ENCODE peak calls at places on chromosomes 16 and 17, in seven cellular contexts. One of them, this sample, is unnamed.

GRCh38 chr16:28497386-28497785 is 2.9 kb downstream of the APOBR start:
- DNase-seq in SJSA1: no peak
- DNase-seq in naive thymus-derived CD4-positive, alpha-beta T cell: no peak
- DNase-seq in transverse colon: no peak
- DNase-seq in Ammon's horn: no peak
- DNase-seq in heart left ventricle: no peak
- DNase-seq in NCI-H2081 treated with DMSO at 0.1 percent for 48 hours: no peak
- DNase-seq in this sample: no peak

GRCh38 chr17:1050996-1051925 is 54.3 kb downstream of the TIMM22 start:
- DNase-seq in SJSA1: no peak
- DNase-seq in naive thymus-derived CD4-positive, alpha-beta T cell: no peak
- DNase-seq in transverse colon: no peak
- DNase-seq in Ammon's horn: no peak
- DNase-seq in heart left ventricle: no peak
- DNase-seq in NCI-H2081 treated with DMSO at 0.1 percent for 48 hours: no peak
- DNase-seq in this sample: no peak

GRCh38 chr16:424623-425081 is 797 bp upstream of the RAB11FIP3 start:
- DNase-seq in SJSA1: no peak
- DNase-seq in naive thymus-derived CD4-positive, alpha-beta T cell: no peak
- DNase-seq in transverse colon: peak
- DNase-seq in Ammon's horn: peak
- DNase-seq in heart left ventricle: peak
- DNase-seq in NCI-H2081 treated with DMSO at 0.1 percent for 48 hours: no peak
- DNase-seq in this sample: peak

GRCh38 chr16:9970796-9971195 is 211.4 kb downstream of the GRIN2A start:
- DNase-seq in SJSA1: no peak
- DNase-seq in naive thymus-derived CD4-positive, alpha-beta T cell: no peak
- DNase-seq in transverse colon: no peak
- DNase-seq in Ammon's horn: peak
- DNase-seq in heart left ventricle: no peak
- DNase-seq in NCI-H2081 treated with DMSO at 0.1 percent for 48 hours: no peak
- DNase-seq in this sample: peak

GRCh38 chr17:8189041-8189710 is 804 bp downstream of the BORCS6 start:
- DNase-seq in SJSA1: no peak
- DNase-seq in naive thymus-derived CD4-positive, alpha-beta T cell: peak
- DNase-seq in transverse colon: peak
- DNase-seq in Ammon's horn: no peak
- DNase-seq in heart left ventricle: peak
- DNase-seq in NCI-H2081 treated with DMSO at 0.1 percent for 48 hours: no peak
- DNase-seq in this sample: no peak

GRCh38 chr16:57391308-57391699 is 13.3 kb upstream of the CCL17 start:
- DNase-seq in SJSA1: no peak
- DNase-seq in naive thymus-derived CD4-positive, alpha-beta T cell: no peak
- DNase-seq in transverse colon: no peak
- DNase-seq in Ammon's horn: no peak
- DNase-seq in heart left ventricle: no peak
- DNase-seq in NCI-H2081 treated with DMSO at 0.1 percent for 48 hours: no peak
- DNase-seq in this sample: no peak

GRCh38 chr16:67199011-67199807 is at the start of gene ELMO3:
- DNase-seq in SJSA1: no peak
- DNase-seq in naive thymus-derived CD4-positive, alpha-beta T cell: no peak
- DNase-seq in transverse colon: peak
- DNase-seq in Ammon's horn: no peak
- DNase-seq in heart left ventricle: no peak
- DNase-seq in NCI-H2081 treated with DMSO at 0.1 percent for 48 hours: no peak
- DNase-seq in this sample: no peak

GRCh38 chr16:85360323-85361277 is 248.3 kb upstream of the CIBAR2 start:
- DNase-seq in SJSA1: peak
- DNase-seq in naive thymus-derived CD4-positive, alpha-beta T cell: no peak
- DNase-seq in transverse colon: peak
- DNase-seq in Ammon's horn: no peak
- DNase-seq in heart left ventricle: no peak
- DNase-seq in NCI-H2081 treated with DMSO at 0.1 percent for 48 hours: peak
- DNase-seq in this sample: no peak

GRCh38 chr17:2975469-2975958 is 87.9 kb downstream of the OR1D5 start:
- DNase-seq in SJSA1: no peak
- DNase-seq in naive thymus-derived CD4-positive, alpha-beta T cell: no peak
- DNase-seq in transverse colon: peak
- DNase-seq in Ammon's horn: no peak
- DNase-seq in heart left ventricle: no peak
- DNase-seq in NCI-H2081 treated with DMSO at 0.1 percent for 48 hours: peak
- DNase-seq in this sample: no peak

GRCh38 chr16:89369266-89369895 is 121.0 kb downstream of the ANKRD11 start:
- DNase-seq in SJSA1: no peak
- DNase-seq in naive thymus-derived CD4-positive, alpha-beta T cell: no peak
- DNase-seq in transverse colon: no peak
- DNase-seq in Ammon's horn: peak
- DNase-seq in heart left ventricle: no peak
- DNase-seq in NCI-H2081 treated with DMSO at 0.1 percent for 48 hours: no peak
- DNase-seq in this sample: peak

GRCh38 chr16:17467923-17468540 is 2.7 kb downstream of the XYLT1 start:
- DNase-seq in SJSA1: peak
- DNase-seq in naive thymus-derived CD4-positive, alpha-beta T cell: no peak
- DNase-seq in transverse colon: peak
- DNase-seq in Ammon's horn: peak
- DNase-seq in heart left ventricle: peak
- DNase-seq in NCI-H2081 treated with DMSO at 0.1 percent for 48 hours: no peak
- DNase-seq in this sample: peak

GRCh38 chr16:75566889-75567255 is 693 bp downstream of the GABARAPL2 start:
- DNase-seq in SJSA1: no peak
- DNase-seq in naive thymus-derived CD4-positive, alpha-beta T cell: no peak
- DNase-seq in transverse colon: peak
- DNase-seq in Ammon's horn: no peak
- DNase-seq in heart left ventricle: no peak
- DNase-seq in NCI-H2081 treated with DMSO at 0.1 percent for 48 hours: no peak
- DNase-seq in this sample: no peak

GRCh38 chr17:64385187-64386083 is 5.2 kb downstream of the PECAM1 start:
- DNase-seq in SJSA1: peak
- DNase-seq in naive thymus-derived CD4-positive, alpha-beta T cell: no peak
- DNase-seq in transverse colon: peak
- DNase-seq in Ammon's horn: no peak
- DNase-seq in heart left ventricle: peak
- DNase-seq in NCI-H2081 treated with DMSO at 0.1 percent for 48 hours: no peak
- DNase-seq in this sample: no peak

GRCh38 chr17:77204531-77204930 is 63.8 kb downstream of the SEC14L1 start:
- DNase-seq in SJSA1: no peak
- DNase-seq in naive thymus-derived CD4-positive, alpha-beta T cell: no peak
- DNase-seq in transverse colon: no peak
- DNase-seq in Ammon's horn: no peak
- DNase-seq in heart left ventricle: no peak
- DNase-seq in NCI-H2081 treated with DMSO at 0.1 percent for 48 hours: no peak
- DNase-seq in this sample: no peak

GRCh38 chr17:20216154-20216815 is 207.1 kb downstream of the SPECC1 start:
- DNase-seq in SJSA1: no peak
- DNase-seq in naive thymus-derived CD4-positive, alpha-beta T cell: no peak
- DNase-seq in transverse colon: no peak
- DNase-seq in Ammon's horn: no peak
- DNase-seq in heart left ventricle: no peak
- DNase-seq in NCI-H2081 treated with DMSO at 0.1 percent for 48 hours: no peak
- DNase-seq in this sample: no peak

GRCh38 chr17:66123163-66123562 is 68.8 kb downstream of the CEP112 start:
- DNase-seq in SJSA1: no peak
- DNase-seq in naive thymus-derived CD4-positive, alpha-beta T cell: no peak
- DNase-seq in transverse colon: no peak
- DNase-seq in Ammon's horn: peak
- DNase-seq in heart left ventricle: no peak
- DNase-seq in NCI-H2081 treated with DMSO at 0.1 percent for 48 hours: no peak
- DNase-seq in this sample: no peak

GRCh38 chr17:66398059-66398458 is 95.6 kb downstream of the PRKCA start:
- DNase-seq in SJSA1: no peak
- DNase-seq in naive thymus-derived CD4-positive, alpha-beta T cell: no peak
- DNase-seq in transverse colon: no peak
- DNase-seq in Ammon's horn: no peak
- DNase-seq in heart left ventricle: no peak
- DNase-seq in NCI-H2081 treated with DMSO at 0.1 percent for 48 hours: no peak
- DNase-seq in this sample: no peak

GRCh38 chr16:87404764-87405625 is 12.9 kb downstream of the MAP1LC3B start:
- DNase-seq in SJSA1: no peak
- DNase-seq in naive thymus-derived CD4-positive, alpha-beta T cell: no peak
- DNase-seq in transverse colon: no peak
- DNase-seq in Ammon's horn: no peak
- DNase-seq in heart left ventricle: no peak
- DNase-seq in NCI-H2081 treated with DMSO at 0.1 percent for 48 hours: no peak
- DNase-seq in this sample: no peak

GRCh38 chr17:73748521-73748920 is 104.3 kb upstream of the SDK2 start:
- DNase-seq in SJSA1: no peak
- DNase-seq in naive thymus-derived CD4-positive, alpha-beta T cell: no peak
- DNase-seq in transverse colon: no peak
- DNase-seq in Ammon's horn: no peak
- DNase-seq in heart left ventricle: no peak
- DNase-seq in NCI-H2081 treated with DMSO at 0.1 percent for 48 hours: peak
- DNase-seq in this sample: no peak

GRCh38 chr17:8121531-8122390 is 2.1 kb downstream of the HES7 start:
- DNase-seq in SJSA1: peak
- DNase-seq in naive thymus-derived CD4-positive, alpha-beta T cell: no peak
- DNase-seq in transverse colon: peak
- DNase-seq in Ammon's horn: peak
- DNase-seq in heart left ventricle: peak
- DNase-seq in NCI-H2081 treated with DMSO at 0.1 percent for 48 hours: no peak
- DNase-seq in this sample: peak

GRCh38 chr17:6195123-6195522 is 124.9 kb downstream of the WSCD1 start:
- DNase-seq in SJSA1: no peak
- DNase-seq in naive thymus-derived CD4-positive, alpha-beta T cell: no peak
- DNase-seq in transverse colon: no peak
- DNase-seq in Ammon's horn: peak
- DNase-seq in heart left ventricle: no peak
- DNase-seq in NCI-H2081 treated with DMSO at 0.1 percent for 48 hours: no peak
- DNase-seq in this sample: no peak

GRCh38 chr16:11682655-11683096 is 14.4 kb downstream of the SNN start:
- DNase-seq in SJSA1: no peak
- DNase-seq in naive thymus-derived CD4-positive, alpha-beta T cell: no peak
- DNase-seq in transverse colon: no peak
- DNase-seq in Ammon's horn: no peak
- DNase-seq in heart left ventricle: no peak
- DNase-seq in NCI-H2081 treated with DMSO at 0.1 percent for 48 hours: no peak
- DNase-seq in this sample: no peak

GRCh38 chr17:78873519-78874340 is 29.3 kb downstream of the CEP295NL start:
- DNase-seq in SJSA1: no peak
- DNase-seq in naive thymus-derived CD4-positive, alpha-beta T cell: no peak
- DNase-seq in transverse colon: no peak
- DNase-seq in Ammon's horn: peak
- DNase-seq in heart left ventricle: peak
- DNase-seq in NCI-H2081 treated with DMSO at 0.1 percent for 48 hours: peak
- DNase-seq in this sample: peak

GRCh38 chr17:78947235-78948153 is 22.3 kb upstream of the TIMP2 start:
- DNase-seq in SJSA1: peak
- DNase-seq in naive thymus-derived CD4-positive, alpha-beta T cell: no peak
- DNase-seq in transverse colon: no peak
- DNase-seq in Ammon's horn: no peak
- DNase-seq in heart left ventricle: no peak
- DNase-seq in NCI-H2081 treated with DMSO at 0.1 percent for 48 hours: no peak
- DNase-seq in this sample: no peak

GRCh38 chr17:4369557-4370230 is 3.2 kb upstream of the UBE2G1 start:
- DNase-seq in SJSA1: no peak
- DNase-seq in naive thymus-derived CD4-positive, alpha-beta T cell: no peak
- DNase-seq in transverse colon: no peak
- DNase-seq in Ammon's horn: no peak
- DNase-seq in heart left ventricle: no peak
- DNase-seq in NCI-H2081 treated with DMSO at 0.1 percent for 48 hours: no peak
- DNase-seq in this sample: no peak

GRCh38 chr16:14196011-14196410 is 124.9 kb downstream of the MRTFB start:
- DNase-seq in SJSA1: no peak
- DNase-seq in naive thymus-derived CD4-positive, alpha-beta T cell: no peak
- DNase-seq in transverse colon: no peak
- DNase-seq in Ammon's horn: peak
- DNase-seq in heart left ventricle: no peak
- DNase-seq in NCI-H2081 treated with DMSO at 0.1 percent for 48 hours: no peak
- DNase-seq in this sample: no peak

GRCh38 chr17:72349011-72349410 is 228.2 kb downstream of the SOX9 start:
- DNase-seq in SJSA1: no peak
- DNase-seq in naive thymus-derived CD4-positive, alpha-beta T cell: no peak
- DNase-seq in transverse colon: no peak
- DNase-seq in Ammon's horn: no peak
- DNase-seq in heart left ventricle: no peak
- DNase-seq in NCI-H2081 treated with DMSO at 0.1 percent for 48 hours: no peak
- DNase-seq in this sample: no peak

GRCh38 chr16:57185446-57185944 is 344 bp downstream of the PSME3IP1 start:
- DNase-seq in SJSA1: peak
- DNase-seq in naive thymus-derived CD4-positive, alpha-beta T cell: no peak
- DNase-seq in transverse colon: peak
- DNase-seq in Ammon's horn: peak
- DNase-seq in heart left ventricle: peak
- DNase-seq in NCI-H2081 treated with DMSO at 0.1 percent for 48 hours: no peak
- DNase-seq in this sample: no peak

GRCh38 chr17:61981323-61981722 is 53.5 kb upstream of the INTS2 start:
- DNase-seq in SJSA1: no peak
- DNase-seq in naive thymus-derived CD4-positive, alpha-beta T cell: no peak
- DNase-seq in transverse colon: no peak
- DNase-seq in Ammon's horn: no peak
- DNase-seq in heart left ventricle: no peak
- DNase-seq in NCI-H2081 treated with DMSO at 0.1 percent for 48 hours: no peak
- DNase-seq in this sample: no peak

GRCh38 chr17:46061435-46061834 is 62.4 kb downstream of the STH start:
- DNase-seq in SJSA1: no peak
- DNase-seq in naive thymus-derived CD4-positive, alpha-beta T cell: no peak
- DNase-seq in transverse colon: no peak
- DNase-seq in Ammon's horn: no peak
- DNase-seq in heart left ventricle: no peak
- DNase-seq in NCI-H2081 treated with DMSO at 0.1 percent for 48 hours: no peak
- DNase-seq in this sample: no peak

GRCh38 chr16:1772362-1772907 is at the start of gene EME2:
- DNase-seq in SJSA1: no peak
- DNase-seq in naive thymus-derived CD4-positive, alpha-beta T cell: peak
- DNase-seq in transverse colon: peak
- DNase-seq in Ammon's horn: no peak
- DNase-seq in heart left ventricle: no peak
- DNase-seq in NCI-H2081 treated with DMSO at 0.1 percent for 48 hours: no peak
- DNase-seq in this sample: no peak

GRCh38 chr16:70574595-70575271 is 51.1 kb downstream of the SF3B3 start:
- DNase-seq in SJSA1: no peak
- DNase-seq in naive thymus-derived CD4-positive, alpha-beta T cell: no peak
- DNase-seq in transverse colon: no peak
- DNase-seq in Ammon's horn: no peak
- DNase-seq in heart left ventricle: no peak
- DNase-seq in NCI-H2081 treated with DMSO at 0.1 percent for 48 hours: no peak
- DNase-seq in this sample: no peak

GRCh38 chr16:82091225-82091624 is 56.2 kb downstream of the HSD17B2 start:
- DNase-seq in SJSA1: no peak
- DNase-seq in naive thymus-derived CD4-positive, alpha-beta T cell: no peak
- DNase-seq in transverse colon: no peak
- DNase-seq in Ammon's horn: no peak
- DNase-seq in heart left ventricle: no peak
- DNase-seq in NCI-H2081 treated with DMSO at 0.1 percent for 48 hours: no peak
- DNase-seq in this sample: no peak

GRCh38 chr16:4958510-4959111 is 481 bp downstream of the SEC14L5 start:
- DNase-seq in SJSA1: no peak
- DNase-seq in naive thymus-derived CD4-positive, alpha-beta T cell: no peak
- DNase-seq in transverse colon: no peak
- DNase-seq in Ammon's horn: no peak
- DNase-seq in heart left ventricle: no peak
- DNase-seq in NCI-H2081 treated with DMSO at 0.1 percent for 48 hours: no peak
- DNase-seq in this sample: no peak

GRCh38 chr16:55257971-55258613 is 65.9 kb upstream of the IRX6 start:
- DNase-seq in SJSA1: no peak
- DNase-seq in naive thymus-derived CD4-positive, alpha-beta T cell: no peak
- DNase-seq in transverse colon: peak
- DNase-seq in Ammon's horn: peak
- DNase-seq in heart left ventricle: peak
- DNase-seq in NCI-H2081 treated with DMSO at 0.1 percent for 48 hours: no peak
- DNase-seq in this sample: no peak

GRCh38 chr17:37489197-37490001 is at the start of gene DUSP14:
- DNase-seq in SJSA1: peak
- DNase-seq in naive thymus-derived CD4-positive, alpha-beta T cell: peak
- DNase-seq in transverse colon: peak
- DNase-seq in Ammon's horn: peak
- DNase-seq in heart left ventricle: peak
- DNase-seq in NCI-H2081 treated with DMSO at 0.1 percent for 48 hours: peak
- DNase-seq in this sample: peak

GRCh38 chr17:19551708-19552148 is 18.1 kb downstream of the SLC47A1 start:
- DNase-seq in SJSA1: no peak
- DNase-seq in naive thymus-derived CD4-positive, alpha-beta T cell: no peak
- DNase-seq in transverse colon: no peak
- DNase-seq in Ammon's horn: no peak
- DNase-seq in heart left ventricle: no peak
- DNase-seq in NCI-H2081 treated with DMSO at 0.1 percent for 48 hours: no peak
- DNase-seq in this sample: no peak

GRCh38 chr16:51538707-51539604 is 387.9 kb upstream of the SALL1 start:
- DNase-seq in SJSA1: peak
- DNase-seq in naive thymus-derived CD4-positive, alpha-beta T cell: no peak
- DNase-seq in transverse colon: no peak
- DNase-seq in Ammon's horn: no peak
- DNase-seq in heart left ventricle: no peak
- DNase-seq in NCI-H2081 treated with DMSO at 0.1 percent for 48 hours: no peak
- DNase-seq in this sample: peak

This sample was measured in pons.